ENCODE peak calls at places on chromosomes 3 and 15, in six cellular contexts. Y, B, O, V, U and P are unnamed samples.

GRCh38 chr3:69542265-69543079 is 156.6 kb upstream of the FRMD4B start:
- DNase-seq in V (peak), Y (peak), O (no peak), U (peak), B (no peak), P (peak)

GRCh38 chr3:161291191-161291901 is 70.2 kb downstream of the NMD3 start:
- DNase-seq in Y (no peak), V (no peak), B (no peak), U (no peak), O (no peak), P (peak)

GRCh38 chr3:106628407-106628806 is 748.8 kb upstream of the CCDC54 start:
- DNase-seq in Y (no peak), O (peak), B (peak), U (no peak), V (no peak), P (peak)

GRCh38 chr3:61646851-61647525 is 85.6 kb downstream of the PTPRG start:
- DNase-seq in O (no peak), U (no peak), Y (no peak), V (no peak), B (no peak), P (no peak)

GRCh38 chr3:72892870-72893269 is 5.0 kb downstream of the GXYLT2 start:
- DNase-seq in O (no peak), U (peak), V (no peak), Y (no peak), B (no peak), P (no peak)

GRCh38 chr3:10648181-10648580 is 142.8 kb upstream of the ATP2B2 start:
- DNase-seq in U (no peak), B (no peak), V (no peak), O (no peak), Y (no peak), P (peak)

GRCh38 chr3:79930196-79930595 is 162.4 kb upstream of the ROBO1 start:
- DNase-seq in Y (no peak), O (no peak), V (no peak), B (no peak), U (no peak), P (no peak)

GRCh38 chr15:76668900-76669299 is 236.2 kb downstream of the SCAPER start:
- DNase-seq in V (no peak), B (no peak), U (no peak), Y (no peak), O (no peak), P (no peak)

GRCh38 chr15:62369454-62369853 is 204.4 kb upstream of the C2CD4B start:
- DNase-seq in O (no peak), Y (no peak), B (no peak), U (no peak), V (no peak), P (no peak)